ENCODE peak calls at places on chromosomes 5 and 9, in four cellular contexts. One of them, this sample, is unnamed.
A peak's percentile ranks its signal among the peaks of the same experiment; 100 is the strongest.

GRCh38 chr9:19113964-19114679 is 11.4 kb upstream of the HAUS6 start:
- DNase-seq in adrenal gland: no peak
- DNase-seq in H7: no peak
- DNase-seq in activated CD4-positive, CD25-positive, alpha-beta regulatory T cell treated with anti-CD3 and anti-CD28 coated beads, Interleukin-2, amount 50 U/mL, for 72 hours: no peak
- DNase-seq in this sample: no peak

GRCh38 chr9:128764361-128764760 is 7.4 kb downstream of the ZER1 start:
- DNase-seq in activated CD4-positive, CD25-positive, alpha-beta regulatory T cell treated with anti-CD3 and anti-CD28 coated beads, Interleukin-2, amount 50 U/mL, for 72 hours: no peak
- DNase-seq in H7: peak; percentile 67
- DNase-seq in adrenal gland: no peak
- DNase-seq in this sample: no peak

GRCh38 chr9:135906291-135907005 is 898 bp downstream of the CAMSAP1 start:
- DNase-seq in activated CD4-positive, CD25-positive, alpha-beta regulatory T cell treated with anti-CD3 and anti-CD28 coated beads, Interleukin-2, amount 50 U/mL, for 72 hours: no peak
- DNase-seq in H7: no peak
- DNase-seq in adrenal gland: no peak
- DNase-seq in this sample: no peak

GRCh38 chr5:129063483-129064136 is 30.9 kb upstream of the ISOC1 start:
- DNase-seq in H7: no peak
- DNase-seq in activated CD4-positive, CD25-positive, alpha-beta regulatory T cell treated with anti-CD3 and anti-CD28 coated beads, Interleukin-2, amount 50 U/mL, for 72 hours: no peak
- DNase-seq in adrenal gland: no peak
- DNase-seq in this sample: no peak

GRCh38 chr9:89461302-89461701 is 36.6 kb downstream of the SEMA4D start:
- DNase-seq in activated CD4-positive, CD25-positive, alpha-beta regulatory T cell treated with anti-CD3 and anti-CD28 coated beads, Interleukin-2, amount 50 U/mL, for 72 hours: no peak
- DNase-seq in adrenal gland: peak; percentile 67
- DNase-seq in H7: no peak
- DNase-seq in this sample: no peak

GRCh38 chr5:39005566-39006232 is 68.5 kb downstream of the RICTOR start:
- DNase-seq in adrenal gland: no peak
- DNase-seq in activated CD4-positive, CD25-positive, alpha-beta regulatory T cell treated with anti-CD3 and anti-CD28 coated beads, Interleukin-2, amount 50 U/mL, for 72 hours: no peak
- DNase-seq in H7: no peak
- DNase-seq in this sample: no peak

GRCh38 chr9:93826209-93826608 is 128.9 kb downstream of the BARX1 start:
- DNase-seq in adrenal gland: no peak
- DNase-seq in H7: peak; percentile 90
- DNase-seq in activated CD4-positive, CD25-positive, alpha-beta regulatory T cell treated with anti-CD3 and anti-CD28 coated beads, Interleukin-2, amount 50 U/mL, for 72 hours: peak; percentile 76
- DNase-seq in this sample: no peak

GRCh38 chr5:146794326-146795029 is 84.1 kb downstream of the PPP2R2B start:
- DNase-seq in activated CD4-positive, CD25-positive, alpha-beta regulatory T cell treated with anti-CD3 and anti-CD28 coated beads, Interleukin-2, amount 50 U/mL, for 72 hours: no peak
- DNase-seq in H7: no peak
- DNase-seq in adrenal gland: no peak
- DNase-seq in this sample: no peak

GRCh38 chr9:130932220-130933069 is 6.6 kb downstream of the FIBCD1 start:
- DNase-seq in adrenal gland: peak; percentile 58
- DNase-seq in activated CD4-positive, CD25-positive, alpha-beta regulatory T cell treated with anti-CD3 and anti-CD28 coated beads, Interleukin-2, amount 50 U/mL, for 72 hours: no peak
- DNase-seq in H7: peak; percentile 87
- DNase-seq in this sample: no peak

This sample was measured in uterus.